ENCODE peak calls at places on chromosome 4, in nine cellular contexts. E, I, B, Q, W, Y, S, Z and K are unnamed samples.

GRCh38 chr4:173536808-173537429 is 6.9 kb upstream of the HAND2 start:
- DNase-seq in Q (no peak), B (peak; percentile 45), I (no peak), S (no peak), W (no peak), Y (no peak), E (no peak), Z (no peak), K (no peak)

GRCh38 chr4:5979981-5980380 is 38.2 kb downstream of the C4orf50 start:
- DNase-seq in Y (no peak), E (no peak), Z (no peak), Q (peak; percentile 14), B (no peak), W (peak; percentile 4), I (no peak), S (no peak), K (peak; percentile 13)

GRCh38 chr4:125522992-125523391 is 208.2 kb downstream of the FAT4 start:
- DNase-seq in E (no peak), B (peak; percentile 5), Q (no peak), W (no peak), Z (no peak), I (no peak), S (no peak), Y (no peak), K (no peak)

GRCh38 chr4:40251366-40251765 is 54.5 kb downstream of the RHOH start:
- DNase-seq in I (no peak), B (no peak), S (peak; percentile 73), Y (peak; percentile 91), Q (peak; percentile 81), E (no peak), Z (no peak), W (no peak), K (no peak)

GRCh38 chr4:53003959-53004358 is 141.8 kb downstream of the RASL11B start:
- DNase-seq in B (no peak), Z (no peak), Y (no peak), Q (no peak), W (no peak), I (peak; percentile 37), S (no peak), E (no peak), K (no peak)

GRCh38 chr4:165308606-165309005 is 18.9 kb upstream of the MSMO1 start:
- DNase-seq in W (no peak), B (no peak), Q (no peak), S (no peak), Y (peak; percentile 43), I (no peak), Z (no peak), E (no peak), K (no peak)

GRCh38 chr4:157983300-157983699 is 189.5 kb downstream of the GASK1B start:
- DNase-seq in Z (no peak), Q (peak; percentile 33), S (no peak), Y (no peak), B (no peak), E (no peak), I (no peak), W (peak; percentile 19), K (no peak)

GRCh38 chr4:169279111-169279510 is 8.4 kb upstream of the SH3RF1 start:
- DNase-seq in I (peak; percentile 75), Z (no peak), Q (peak; percentile 35), B (no peak), E (no peak), S (no peak), Y (no peak), W (no peak), K (no peak)

GRCh38 chr4:138259801-138260200 is 17.7 kb upstream of the SLC7A11 start:
- DNase-seq in E (no peak), S (peak; percentile 55), B (peak; percentile 11), Z (no peak), Q (peak; percentile 68), I (peak; percentile 64), Y (peak; percentile 92), W (peak; percentile 70), K (no peak)

DNA sequence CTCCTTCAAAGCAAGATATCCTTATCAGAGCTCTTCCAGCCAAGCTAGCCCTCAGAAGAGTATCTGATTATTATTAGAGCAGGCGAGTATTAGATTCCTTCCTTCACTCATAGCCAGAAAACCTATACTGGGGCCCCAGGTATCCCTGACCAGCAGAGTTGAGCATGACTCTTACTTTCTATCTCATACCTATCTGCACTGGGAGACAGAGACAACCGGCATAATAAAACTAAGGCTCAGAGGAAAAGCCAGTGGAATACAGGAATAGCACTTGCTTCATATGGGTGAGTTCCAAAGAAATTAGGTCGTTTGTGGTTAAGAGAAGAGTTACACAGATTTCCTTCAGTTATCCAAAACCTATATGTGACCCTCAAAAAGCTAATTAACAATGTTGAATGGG is 41.8 kb upstream of the COX7B2 start:
- DNase-seq in B (no peak), Z (no peak), S (no peak), Q (no peak), E (no peak), W (no peak), I (peak; percentile 31), Y (no peak), K (no peak)
- TF ChIP-seq CTCF in B (no peak), Z (no peak), S (no peak), Q (no peak), E (no peak), W (no peak), I (no peak), Y (no peak), K (no peak)

GRCh38 chr4:98672583-98673281 is 14.3 kb upstream of the TSPAN5 start:
- DNase-seq in Z (no peak), B (no peak), I (no peak), Y (no peak), Q (no peak), E (no peak), W (no peak), S (no peak), K (no peak)
- TF ChIP-seq CTCF in Z (no peak), B (no peak), I (no peak), Y (no peak), Q (no peak), E (peak; percentile 8), W (no peak), S (no peak), K (no peak)

GRCh38 chr4:11073621-11074051 is 355.1 kb downstream of the HS3ST1 start:
- DNase-seq in Q (peak; percentile 87), Z (no peak), W (peak; percentile 95), B (peak; percentile 38), Y (peak; percentile 48), I (no peak), S (no peak), E (no peak), K (no peak)
- TF ChIP-seq CTCF in Q (no peak), Z (no peak), W (no peak), B (no peak), Y (no peak), I (no peak), S (no peak), E (no peak), K (no peak)

GRCh38 chr4:139265654-139266053 is 14.4 kb downstream of the MGARP start:
- DNase-seq in B (no peak), I (no peak), S (no peak), Y (no peak), W (no peak), Z (no peak), E (no peak), Q (no peak), K (no peak)

GRCh38 chr4:139267301-139267700 is 12.7 kb downstream of the MGARP start:
- DNase-seq in W (no peak), I (no peak), S (no peak), Z (no peak), E (no peak), Y (peak; percentile 46), B (no peak), Q (no peak), K (no peak)

GRCh38 chr4:139266583-139267257 is 13.3 kb downstream of the MGARP start:
- DNase-seq in Q (peak; percentile 85), I (peak; percentile 86), W (peak; percentile 55), E (no peak), Y (peak; percentile 56), Z (peak; percentile 40), S (peak; percentile 63), B (peak; percentile 79), K (peak; percentile 31)

GRCh38 chr4:139266208-139266582 is 13.8 kb downstream of the MGARP start:
- DNase-seq in Q (no peak), I (no peak), Y (no peak), W (no peak), S (no peak), B (no peak), E (no peak), Z (no peak), K (no peak)
- TF ChIP-seq CTCF in Q (no peak), I (no peak), Y (no peak), W (no peak), S (no peak), B (no peak), E (no peak), Z (no peak), K (no peak)

GRCh38 chr4:133096972-133097371 is 52.1 kb upstream of the PCDH10 start:
- DNase-seq in E (no peak), Z (no peak), W (no peak), S (no peak), Y (no peak), I (no peak), Q (no peak), B (no peak), K (no peak)

GRCh38 chr4:133102612-133103409 is 46.3 kb upstream of the PCDH10 start:
- DNase-seq in B (no peak), Q (no peak), E (no peak), Z (no peak), W (peak; percentile 13), I (no peak), Y (no peak), S (no peak), K (no peak)
- TF ChIP-seq CTCF in B (no peak), Q (no peak), E (no peak), Z (no peak), W (peak; percentile 42), I (peak; percentile 2), Y (no peak), S (no peak), K (no peak)

GRCh38 chr4:44629280-44629866 is 22.1 kb downstream of the YIPF7 start:
- DNase-seq in I (peak; percentile 43), Z (peak; percentile 5), Y (peak; percentile 65), B (peak; percentile 72), E (peak; percentile 1), S (peak; percentile 36), W (peak; percentile 68), Q (peak; percentile 57), K (peak; percentile 30)

GRCh38 chr4:44632733-44633132 is 18.7 kb downstream of the YIPF7 start:
- DNase-seq in B (no peak), I (no peak), S (no peak), E (no peak), Z (no peak), Y (no peak), Q (no peak), W (no peak), K (no peak)

GRCh38 chr4:44632089-44632488 is 19.3 kb downstream of the YIPF7 start:
- DNase-seq in Q (no peak), Z (no peak), S (no peak), E (no peak), W (peak; percentile 1), B (no peak), I (no peak), Y (no peak), K (no peak)
- TF ChIP-seq CTCF in Q (peak; percentile 18), Z (no peak), S (no peak), E (peak; percentile 27), W (peak; percentile 31), B (peak; percentile 34), I (peak; percentile 20), Y (peak; percentile 27), K (no peak)